ENCODE peak calls at places on chromosomes 16 and 17, in nine cellular contexts. A is brain microvascular endothelial cell; M is HCT116; Z is lower lobe of right lung; L is effector memory CD4-positive, alpha-beta T cell; K is WERI-Rb-1; Q is uterus; I is upper lobe of right lung; H is CD8-positive, alpha-beta memory T cell. O is an unnamed sample.

GRCh38 chr17:66200685-66201092 is 8.8 kb upstream of the CEP112 start:
- DNase-seq in A (peak), H (no peak), I (no peak), Q (peak), M (peak), L (peak), Z (no peak), K (peak), O (peak)

GRCh38 chr17:50118076-50118827 is 11.7 kb downstream of the SAMD14 start:
- DNase-seq in A (no peak), M (no peak), K (no peak), L (no peak), Q (no peak), I (no peak), Z (no peak), H (no peak), O (no peak)

GRCh38 chr17:55273579-55274370 is 9.0 kb downstream of the HLF start:
- DNase-seq in K (no peak), L (no peak), Q (peak), H (no peak), M (no peak), A (no peak), I (peak), Z (peak), O (no peak)

GRCh38 chr16:86405319-86405718 is 105.0 kb upstream of the FOXF1 start:
- DNase-seq in Z (no peak), Q (no peak), I (no peak), L (no peak), K (no peak), A (no peak), H (no peak), M (no peak), O (no peak)

GRCh38 chr16:49620158-49620867 is 235.6 kb downstream of the ZNF423 start:
- DNase-seq in L (no peak), H (no peak), Q (peak), I (no peak), M (peak), A (peak), Z (no peak), K (no peak), O (no peak)

GRCh38 chr16:51276335-51276734 is 125.3 kb upstream of the SALL1 start:
- DNase-seq in A (no peak), I (no peak), L (no peak), H (no peak), Q (no peak), Z (no peak), M (no peak), K (no peak), O (no peak)

GRCh38 chr17:77426676-77427386 is 286.1 kb downstream of the SEC14L1 start:
- DNase-seq in A (no peak), M (no peak), Z (no peak), H (no peak), Q (no peak), L (no peak), I (no peak), K (no peak), O (no peak)

GRCh38 chr16:17345043-17345442 is 125.7 kb downstream of the XYLT1 start:
- DNase-seq in A (no peak), M (no peak), Q (peak), Z (no peak), K (no peak), I (no peak), L (no peak), H (no peak), O (peak)

GRCh38 chr16:49649013-49649785 is 206.7 kb downstream of the ZNF423 start:
- DNase-seq in I (no peak), Z (no peak), A (peak), L (no peak), K (no peak), H (no peak), M (no peak), Q (no peak), O (no peak)

GRCh38 chr16:57997176-57997527 is 3.3 kb downstream of the ZNF319 start:
- DNase-seq in I (peak), H (peak), L (no peak), Q (no peak), A (no peak), K (no peak), M (no peak), Z (peak), O (no peak)

GRCh38 chr16:87790278-87791023 is 24.7 kb upstream of the KLHDC4 start:
- DNase-seq in A (no peak), H (no peak), K (no peak), Q (no peak), M (no peak), I (no peak), Z (no peak), L (no peak), O (no peak)

GRCh38 chr16:13923703-13924298 is 3.8 kb downstream of the ERCC4 start:
- DNase-seq in M (peak), K (no peak), A (no peak), I (no peak), L (no peak), H (no peak), Z (no peak), Q (no peak), O (no peak)

GRCh38 chr16:3774819-3775218 is 57.5 kb upstream of the TRAP1 start:
- DNase-seq in M (no peak), L (no peak), K (no peak), I (no peak), Z (no peak), A (no peak), H (no peak), Q (no peak), O (no peak)

GRCh38 chr17:4634981-4635380 is 6.5 kb downstream of the ALOX15 start:
- DNase-seq in L (no peak), A (no peak), K (no peak), Z (no peak), H (no peak), I (peak), M (no peak), Q (no peak), O (no peak)

GRCh38 chr16:56234737-56235136 is 43.4 kb downstream of the GNAO1 start:
- DNase-seq in Z (no peak), L (no peak), I (no peak), K (no peak), M (no peak), Q (no peak), A (no peak), H (no peak), O (no peak)

GRCh38 chr17:58333396-58334207 is 5.0 kb upstream of the TSPOAP1 start:
- DNase-seq in Q (no peak), M (no peak), L (no peak), K (no peak), I (peak), H (no peak), A (no peak), Z (peak), O (no peak)

GRCh38 chr17:77445908-77446535 is 305.3 kb downstream of the SEC14L1 start:
- DNase-seq in K (no peak), H (peak), M (no peak), L (no peak), Z (peak), Q (no peak), A (peak), I (no peak), O (no peak)

GRCh38 chr17:72538921-72539352 is 418.1 kb downstream of the SOX9 start:
- DNase-seq in L (no peak), M (no peak), Q (no peak), K (no peak), A (no peak), Z (no peak), H (no peak), I (no peak), O (no peak)

GRCh38 chr17:63314766-63315165 is 131.3 kb downstream of the CYB561 start:
- DNase-seq in M (no peak), Z (no peak), I (no peak), K (no peak), H (no peak), L (no peak), A (no peak), Q (no peak), O (no peak)

GRCh38 chr16:25996052-25996451 is 304.3 kb downstream of the HS3ST4 start:
- DNase-seq in I (no peak), Q (no peak), L (no peak), K (no peak), A (no peak), Z (no peak), H (no peak), M (no peak), O (no peak)

GRCh38 chr17:11330871-11331270 is 89.9 kb downstream of the SHISA6 start:
- DNase-seq in L (no peak), A (peak), Z (no peak), H (no peak), M (no peak), K (no peak), Q (peak), I (no peak), O (no peak)

GRCh38 chr17:39652635-39653315 is 12.4 kb upstream of the TCAP start:
- DNase-seq in I (no peak), L (no peak), A (no peak), Z (no peak), K (peak), H (no peak), Q (no peak), M (no peak), O (no peak)

GRCh38 chr17:80106176-80106575 is 4.8 kb downstream of the GAA start:
- DNase-seq in Z (peak), A (no peak), L (no peak), M (no peak), H (no peak), I (peak), K (no peak), Q (no peak), O (no peak)

GRCh38 chr17:50947844-50948514 is 81.8 kb upstream of the TOB1 start:
- DNase-seq in K (no peak), H (no peak), I (peak), L (no peak), Q (peak), A (no peak), M (no peak), Z (peak), O (no peak)

GRCh38 chr17:59406808-59407381 is 75.4 kb downstream of the YPEL2 start:
- DNase-seq in H (no peak), A (peak), K (no peak), Z (no peak), I (no peak), M (no peak), L (no peak), Q (peak), O (peak)

GRCh38 chr16:87740441-87740840 is 25.3 kb downstream of the KLHDC4 start:
- DNase-seq in I (no peak), H (no peak), M (no peak), Z (no peak), K (no peak), Q (no peak), L (no peak), A (peak), O (no peak)

GRCh38 chr16:68037820-68038597 is 14.9 kb downstream of the DUS2 start:
- DNase-seq in Q (no peak), Z (no peak), H (no peak), L (no peak), M (no peak), I (no peak), K (no peak), A (no peak), O (no peak)

GRCh38 chr17:67157732-67158639 is 87.0 kb downstream of the HELZ start:
- DNase-seq in Z (no peak), Q (no peak), I (no peak), M (peak), L (no peak), K (peak), H (no peak), A (peak), O (no peak)

GRCh38 chr17:7838291-7839075 is 4.5 kb downstream of the KDM6B start:
- DNase-seq in A (peak), Q (peak), H (no peak), L (no peak), K (peak), M (no peak), I (no peak), Z (no peak), O (no peak)

GRCh38 chr16:21301168-21301894 is 23.2 kb upstream of the CRYM start:
- DNase-seq in L (peak), I (peak), M (peak), Q (peak), Z (peak), A (peak), H (no peak), K (peak), O (no peak)

GRCh38 chr16:17467923-17468540 is 2.7 kb downstream of the XYLT1 start:
- DNase-seq in A (peak), H (peak), L (no peak), M (no peak), Z (no peak), Q (peak), I (peak), K (peak), O (peak)

GRCh38 chr16:86214326-86215232 is 295.7 kb upstream of the FOXF1 start:
- DNase-seq in M (no peak), Q (peak), I (peak), A (no peak), L (no peak), Z (no peak), K (no peak), H (no peak), O (no peak)

GRCh38 chr17:36128411-36128978 is 24.9 kb downstream of the CCL4 start:
- DNase-seq in L (no peak), H (no peak), K (no peak), M (no peak), Q (no peak), A (no peak), I (no peak), Z (no peak), O (no peak)

GRCh38 chr16:90046971-90047713 is 27.9 kb upstream of the DBNDD1 start:
- DNase-seq in M (no peak), Q (peak), A (no peak), H (peak), L (no peak), I (peak), K (no peak), Z (peak), O (no peak)
- H3K27ac ChIP-seq in M (no peak), Q (no peak), A (no peak), H (no peak), L (no peak), I (no peak), K (no peak), Z (no peak), O (no peak)

GRCh38 chr16:70526403-70526802 is 2.8 kb downstream of the SF3B3 start:
- DNase-seq in M (no peak), I (no peak), H (no peak), L (no peak), Q (no peak), K (no peak), A (no peak), Z (no peak), O (no peak)
- H3K4me3 ChIP-seq in M (no peak), I (no peak), H (no peak), L (no peak), Q (no peak), K (no peak), A (peak), Z (no peak), O (peak)

DNA sequence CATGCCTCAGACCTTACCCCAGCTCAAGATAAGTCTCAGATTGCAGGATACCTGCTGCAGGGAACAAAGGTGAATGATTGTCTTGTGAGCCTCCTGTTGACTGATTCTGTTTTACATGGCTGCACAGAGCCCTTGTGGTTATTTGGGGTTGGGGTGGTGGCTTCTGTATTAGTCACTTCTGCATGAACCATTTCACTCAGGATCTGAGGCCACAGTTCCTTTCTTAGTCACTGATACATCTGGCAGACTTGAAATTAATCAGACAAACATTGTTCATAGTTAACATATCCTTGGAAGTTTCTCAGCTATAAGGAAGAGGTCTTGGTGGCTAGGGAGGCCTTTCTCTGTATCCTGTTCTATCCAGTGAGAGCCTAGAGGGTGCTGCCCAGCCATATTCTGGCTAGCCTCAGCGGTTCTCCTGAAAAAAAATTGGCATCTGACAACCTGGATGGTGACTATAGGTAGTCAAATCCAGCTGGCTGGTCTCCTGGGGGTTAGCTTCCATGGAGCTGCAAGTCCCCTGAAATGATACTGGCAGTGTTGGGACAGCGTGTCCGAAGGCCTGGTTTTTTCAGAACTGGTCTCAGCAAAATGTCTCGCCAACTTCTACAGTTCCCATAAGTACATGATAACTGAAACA is 8.4 kb upstream of the PLK1 start:
- DNase-seq in M (no peak), Z (no peak), I (no peak), L (no peak), H (no peak), K (no peak), A (peak), Q (no peak), O (peak)
- H3K27ac ChIP-seq in M (no peak), Z (no peak), I (no peak), L (no peak), H (no peak), K (no peak), A (peak), Q (no peak), O (peak)

GRCh38 chr17:78748730-78749317 is 33.2 kb downstream of the CYTH1 start:
- DNase-seq in Q (peak), H (peak), A (no peak), M (no peak), K (no peak), Z (peak), I (peak), L (peak), O (no peak)
- H3K4me3 ChIP-seq in Q (no peak), H (peak), A (no peak), M (no peak), K (no peak), Z (no peak), I (no peak), L (peak), O (no peak)

GRCh38 chr16:19524356-19524865 is 669 bp downstream of the CCP110 start:
- DNase-seq in Z (no peak), I (no peak), A (no peak), M (no peak), L (no peak), K (no peak), Q (no peak), H (no peak), O (no peak)

GRCh38 chr16:19521471-19522368 is at the start of gene GDE1:
- DNase-seq in I (peak), K (peak), H (peak), Z (peak), L (peak), A (peak), M (peak), Q (peak), O (peak)

GRCh38 chr16:19523559-19524355 is at the start of gene CCP110:
- DNase-seq in K (peak), Q (peak), I (peak), L (peak), M (peak), A (peak), Z (peak), H (peak), O (peak)

GRCh38 chr16:19522369-19523159 is 666 bp upstream of the GDE1 start:
- DNase-seq in Z (no peak), A (no peak), I (no peak), M (no peak), Q (no peak), K (no peak), L (no peak), H (no peak), O (no peak)

GRCh38 chr16:19523184-19523558 is 571 bp upstream of the CCP110 start:
- DNase-seq in Q (peak), M (no peak), L (no peak), H (no peak), A (no peak), Z (peak), K (no peak), I (no peak), O (no peak)
- H3K27ac ChIP-seq in Q (no peak), M (no peak), L (peak), H (no peak), A (no peak), Z (peak), K (peak), I (peak), O (no peak)

DNA sequence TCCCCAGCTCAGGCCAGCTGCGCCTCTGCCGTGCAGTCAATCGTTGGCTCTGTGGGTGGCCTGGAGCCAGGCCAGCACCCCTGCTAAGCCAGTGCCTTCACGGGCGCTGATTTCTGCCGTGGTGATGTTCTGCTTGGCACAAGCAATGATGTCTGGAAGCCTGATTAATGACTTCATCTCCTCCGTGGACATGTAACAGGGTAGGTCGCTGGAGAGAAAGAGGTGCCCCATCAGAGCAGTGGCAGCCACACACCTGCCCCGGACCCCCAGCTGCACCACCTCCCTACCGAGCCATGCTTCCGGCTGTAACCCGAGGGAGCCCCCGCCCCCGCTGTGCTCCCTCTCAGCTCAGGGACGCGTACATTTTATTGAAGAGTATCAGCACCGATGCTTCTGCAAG is 1.9 kb downstream of the ARL16 start:
- DNase-seq in I (no peak), H (no peak), M (no peak), Z (no peak), L (no peak), Q (no peak), K (no peak), A (no peak), O (no peak)
- H3K4me3 ChIP-seq in I (no peak), H (no peak), M (no peak), Z (no peak), L (no peak), Q (no peak), K (no peak), A (no peak), O (no peak)